ENCODE peak calls at places on chromosomes 3 and 15, in four cellular contexts. Z is CD14-positive monocyte, V is left ventricle myocardium inferior, K is WERI-Rb-1. G is an unnamed sample.
A peak's percentile ranks its signal among the peaks of the same experiment; 100 is the strongest.

GRCh38 chr3:79521221-79521848 is 246.5 kb downstream of the ROBO1 start:
- DNase-seq in Z (no peak), V (no peak), K (no peak), G (no peak)

GRCh38 chr15:42282926-42283325 is 9.7 kb upstream of the TMEM87A start:
- DNase-seq in Z (no peak), V (no peak), K (no peak), G (no peak)

GRCh38 chr15:98954411-98954810 is 53.2 kb downstream of the PGPEP1L start:
- DNase-seq in Z (no peak), V (peak; percentile 83), K (no peak), G (peak; percentile 92)

GRCh38 chr15:41775651-41776050 is 1.4 kb downstream of the MAPKBP1 start:
- DNase-seq in Z (no peak), V (no peak), K (no peak), G (no peak)

GRCh38 chr3:130876594-130876993 is 17.3 kb upstream of the ATP2C1 start:
- DNase-seq in Z (no peak), V (no peak), K (no peak), G (no peak)

GRCh38 chr3:12969487-12969886 is 103.7 kb downstream of the IQSEC1 start:
- DNase-seq in Z (no peak), V (no peak), K (no peak), G (no peak)

GRCh38 chr3:131712662-131713061 is 209.9 kb upstream of the MRPL3 start:
- DNase-seq in Z (no peak), V (no peak), K (no peak), G (no peak)

GRCh38 chr3:176426371-176426770 is 770.9 kb downstream of the TBL1XR1 start:
- DNase-seq in Z (no peak), V (no peak), K (no peak), G (no peak)

GRCh38 chr3:125161607-125162219 is 50.8 kb downstream of the SLC12A8 start:
- DNase-seq in Z (no peak), V (peak; percentile 53), K (no peak), G (no peak)

GRCh38 chr3:50330330-50330729 is 2.3 kb upstream of the TUSC2 start:
- DNase-seq in Z (no peak), V (no peak), K (no peak), G (no peak)

GRCh38 chr3:191220908-191221307 is 21.9 kb downstream of the OSTN start:
- DNase-seq in Z (no peak), V (no peak), K (peak; percentile 7), G (no peak)

GRCh38 chr3:141104151-141104741 is 53.1 kb downstream of the SPSB4 start:
- DNase-seq in Z (no peak), V (peak; percentile 34), K (peak; percentile 82), G (no peak)

GRCh38 chr3:127141921-127142730 is 50.8 kb upstream of the PRR23E start:
- DNase-seq in Z (no peak), V (no peak), K (no peak), G (no peak)

GRCh38 chr3:70531838-70532489 is 219.5 kb upstream of the MDFIC2 start:
- DNase-seq in Z (no peak), V (no peak), K (no peak), G (no peak)

GRCh38 chr3:98188553-98188952 is 22.1 kb downstream of the OR5H15 start:
- DNase-seq in Z (no peak), V (no peak), K (no peak), G (no peak)

GRCh38 chr15:80152896-80153876 is at the start of gene FAH:
- DNase-seq in Z (peak; percentile 60), V (no peak), K (no peak), G (no peak)

GRCh38 chr3:195881276-195881988 is 26.9 kb downstream of the TNK2 start:
- DNase-seq in Z (no peak), V (no peak), K (no peak), G (no peak)

GRCh38 chr3:30682434-30683155 is 76.2 kb downstream of the TGFBR2 start:
- DNase-seq in Z (no peak), V (no peak), K (no peak), G (no peak)

GRCh38 chr3:49377483-49377882 is 19.3 kb upstream of the GPX1 start:
- DNase-seq in Z (peak; percentile 52), V (no peak), K (no peak), G (no peak)

GRCh38 chr3:101573449-101574387 is at the start of gene PCNP:
- DNase-seq in Z (peak; percentile 99), V (peak; percentile 99), K (peak; percentile 99), G (peak; percentile 98)

GRCh38 chr3:187368765-187369450 is 723 bp downstream of the RTP4 start:
- DNase-seq in Z (no peak), V (no peak), K (no peak), G (no peak)

GRCh38 chr15:34085746-34086145 is 15.9 kb downstream of the EMC7 start:
- DNase-seq in Z (no peak), V (no peak), K (no peak), G (no peak)

GRCh38 chr3:196947136-196947859 is 5.0 kb upstream of the NCBP2 start:
- DNase-seq in Z (no peak), V (no peak), K (no peak), G (no peak)

GRCh38 chr3:153925826-153926514 is 195.2 kb upstream of the ARHGEF26 start:
- DNase-seq in Z (no peak), V (no peak), K (no peak), G (no peak)

GRCh38 chr3:154122912-154123559 is 1.8 kb downstream of the ARHGEF26 start:
- DNase-seq in Z (no peak), V (no peak), K (no peak), G (no peak)

GRCh38 chr3:161559177-161559998 is 62.8 kb downstream of the OTOL1 start:
- DNase-seq in Z (no peak), V (no peak), K (no peak), G (no peak)

GRCh38 chr3:30606301-30607031 is at the start of gene TGFBR2:
- DNase-seq in Z (peak; percentile 94), V (peak; percentile 96), K (peak; percentile 38), G (peak; percentile 98)

GRCh38 chr3:62048577-62048976 is 324.8 kb downstream of the FEZF2 start:
- DNase-seq in Z (no peak), V (no peak), K (no peak), G (no peak)

GRCh38 chr3:153829596-153830170 is 291.5 kb upstream of the ARHGEF26 start:
- DNase-seq in Z (no peak), V (no peak), K (no peak), G (no peak)

GRCh38 chr3:62051506-62051905 is 321.8 kb downstream of the FEZF2 start:
- DNase-seq in Z (no peak), V (no peak), K (peak; percentile 54), G (no peak)

GRCh38 chr3:123279121-123279520 is 77.4 kb downstream of the SEC22A start:
- DNase-seq in Z (no peak), V (no peak), K (no peak), G (no peak)
- TF ChIP-seq CTCF in Z (no peak), V (no peak), K (no peak), G (no peak)

GRCh38 chr3:5585085-5585484 is 397.6 kb downstream of the EDEM1 start:
- DNase-seq in Z (no peak), V (no peak), K (no peak), G (no peak)

GRCh38 chr3:5579342-5579741 is 391.8 kb downstream of the EDEM1 start:
- DNase-seq in Z (no peak), V (no peak), K (no peak), G (no peak)

GRCh38 chr3:5581743-5582142 is 394.2 kb downstream of the EDEM1 start:
- DNase-seq in Z (no peak), V (no peak), K (no peak), G (no peak)

GRCh38 chr3:5580821-5581220 is 393.3 kb downstream of the EDEM1 start:
- DNase-seq in Z (no peak), V (no peak), K (no peak), G (no peak)

DNA sequence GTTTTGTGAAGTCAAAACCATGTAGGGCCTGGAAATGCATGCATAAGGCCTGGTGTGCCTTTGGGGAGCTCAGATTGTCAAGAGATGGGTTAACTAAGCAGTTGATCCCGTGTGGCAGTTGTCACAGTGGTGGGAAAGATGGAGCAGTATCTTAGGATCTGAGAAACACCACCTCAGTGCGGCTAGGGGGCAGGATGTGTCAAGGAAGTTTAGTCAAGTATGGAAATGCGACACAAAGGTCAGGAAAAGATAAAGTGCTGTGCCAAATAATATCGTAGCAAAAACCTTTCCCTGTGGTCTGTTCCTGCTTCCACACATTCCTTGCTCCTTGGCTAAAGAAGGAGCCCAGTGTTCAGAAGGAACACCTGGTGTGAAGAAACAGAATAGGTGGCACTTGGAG is 396.4 kb downstream of the EDEM1 start:
- DNase-seq in Z (no peak), V (no peak), K (no peak), G (no peak)
- TF ChIP-seq CTCF in Z (no peak), V (no peak), K (no peak), G (no peak)

GRCh38 chr15:63599401-63600000 is 2.3 kb downstream of the FBXL22 start:
- DNase-seq in Z (peak; percentile 64), V (peak; percentile 64), K (peak; percentile 61), G (no peak)

GRCh38 chr15:63600001-63600645 is 2.9 kb downstream of the FBXL22 start:
- DNase-seq in Z (no peak), V (no peak), K (no peak), G (no peak)

GRCh38 chr15:63601026-63601726 is 4.0 kb downstream of the FBXL22 start:
- DNase-seq in Z (no peak), V (peak; percentile 32), K (peak; percentile 43), G (no peak)

GRCh38 chr15:63601727-63602185 is 4.6 kb downstream of the FBXL22 start:
- DNase-seq in Z (no peak), V (no peak), K (no peak), G (no peak)

DNA sequence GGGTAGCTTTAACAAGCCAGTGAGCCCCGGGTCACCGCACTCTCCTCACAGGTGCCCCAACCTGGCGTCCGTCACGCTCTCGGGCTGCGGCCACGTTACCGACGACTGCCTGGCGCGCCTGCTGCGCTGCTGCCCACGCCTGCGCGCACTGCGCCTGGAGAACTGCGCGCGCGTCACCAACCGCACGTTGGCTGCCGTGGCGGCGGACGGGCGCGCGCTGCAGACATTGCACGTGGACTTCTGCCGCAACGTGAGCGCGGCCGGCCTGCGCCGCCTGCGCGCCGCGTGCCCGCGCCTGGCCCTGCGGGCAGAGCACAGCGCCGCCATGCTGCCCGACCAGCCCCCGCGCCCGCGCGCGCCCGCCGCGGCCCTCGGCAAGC is 3.4 kb downstream of the FBXL22 start:
- DNase-seq in Z (peak; percentile 82), V (peak; percentile 88), K (peak; percentile 90), G (peak; percentile 83)
- TF ChIP-seq CTCF in Z (no peak), V (peak; percentile 28), K (no peak), G (no peak)

GRCh38 chr3:102736288-102736960 is 301.6 kb downstream of the ZPLD1 start:
- DNase-seq in Z (no peak), V (peak; percentile 52), K (no peak), G (no peak)

GRCh38 chr3:102741694-102742093 is 306.9 kb downstream of the ZPLD1 start:
- DNase-seq in Z (no peak), V (no peak), K (no peak), G (no peak)

GRCh38 chr3:102737353-102737752 is 302.5 kb downstream of the ZPLD1 start:
- DNase-seq in Z (no peak), V (no peak), K (no peak), G (no peak)

GRCh38 chr3:102736961-102737304 is 302.1 kb downstream of the ZPLD1 start:
- DNase-seq in Z (no peak), V (peak; percentile 38), K (no peak), G (no peak)

DNA sequence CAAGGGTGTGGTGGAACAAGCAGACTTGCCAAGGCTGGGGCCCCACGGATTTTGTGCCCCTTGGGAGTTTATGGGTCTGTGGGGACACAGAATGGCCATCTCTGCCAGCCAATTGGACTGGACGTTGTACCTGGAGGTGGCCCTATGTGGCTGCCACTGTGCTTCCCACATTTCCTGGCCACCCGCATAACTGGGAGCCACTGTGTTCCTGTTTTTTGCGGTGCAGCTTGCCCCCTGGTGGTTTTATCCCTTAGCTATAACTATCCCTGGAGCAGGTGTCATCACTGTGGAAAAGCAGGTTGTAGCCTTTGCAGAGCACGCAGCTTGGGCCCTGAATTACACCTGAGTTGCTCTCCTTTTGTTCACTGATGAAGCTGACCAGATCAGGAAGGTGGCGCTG is 306.3 kb downstream of the ZPLD1 start:
- DNase-seq in Z (no peak), V (no peak), K (peak; percentile 30), G (no peak)
- TF ChIP-seq CTCF in Z (no peak), V (peak; percentile 38), K (peak; percentile 49), G (peak; percentile 36)